ENCODE peak calls at places on chromosomes 16 and 17, in four cellular contexts. D, Q, S and U are unnamed samples.

GRCh38 chr16:24180451-24180850 is 75.7 kb upstream of the CACNG3 start:
- DNase-seq in D (no peak), Q (no peak), S (no peak), U (no peak)

GRCh38 chr16:534089-534635 is 6.7 kb downstream of the CAPN15 start:
- DNase-seq in D (no peak), Q (no peak), S (no peak), U (no peak)

GRCh38 chr17:80761421-80761871 is 216.8 kb downstream of the RPTOR start:
- DNase-seq in D (peak; percentile 88), Q (peak; percentile 89), S (peak; percentile 69), U (peak; percentile 69)

GRCh38 chr17:80416260-80416939 is 1.4 kb downstream of the ENDOV start:
- DNase-seq in D (no peak), Q (no peak), S (no peak), U (no peak)

GRCh38 chr16:65779196-65779595 is 587.3 kb upstream of the CDH5 start:
- DNase-seq in D (no peak), Q (no peak), S (no peak), U (no peak)

GRCh38 chr17:39591958-39592954 is 15.5 kb downstream of the NEUROD2 start:
- DNase-seq in D (peak; percentile 50), Q (peak; percentile 30), S (peak; percentile 59), U (no peak)

GRCh38 chr17:22460461-22461063 is 768.2 kb downstream of the KCNJ18 start:
- DNase-seq in D (no peak), Q (no peak), S (no peak), U (no peak)

GRCh38 chr17:79160980-79161621 is 86.5 kb downstream of the ENGASE start:
- DNase-seq in D (no peak), Q (no peak), S (peak; percentile 24), U (no peak)

GRCh38 chr17:7515912-7516610 is 31.9 kb downstream of the POLR2A start:
- DNase-seq in D (no peak), Q (peak; percentile 51), S (no peak), U (no peak)

GRCh38 chr17:63249256-63250006 is 196.7 kb downstream of the CYB561 start:
- DNase-seq in D (peak; percentile 42), Q (peak; percentile 56), S (no peak), U (no peak)

GRCh38 chr16:31071861-31072260 is 2.2 kb downstream of the ZNF668 start:
- DNase-seq in D (peak; percentile 94), Q (peak; percentile 81), S (no peak), U (no peak)

DNA sequence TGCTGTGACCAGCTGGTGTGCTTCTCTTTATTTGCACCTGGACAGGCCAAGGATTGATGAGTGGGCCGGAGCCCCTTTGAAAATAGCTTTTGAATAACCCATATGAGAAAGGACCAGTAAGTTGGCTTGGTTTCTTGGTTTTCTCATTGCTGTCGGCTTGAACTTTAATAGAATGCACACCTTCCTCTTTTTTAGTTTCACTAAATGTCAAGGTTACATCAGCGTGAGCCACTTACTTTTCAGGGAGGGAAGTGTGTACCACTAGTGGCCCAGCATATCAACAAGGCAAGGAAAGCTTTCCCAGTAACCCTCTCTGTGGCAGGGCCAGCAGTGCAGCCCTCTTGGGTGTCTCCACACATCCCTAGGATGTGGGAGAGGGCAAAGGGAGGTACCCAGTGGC is 433.3 kb downstream of the CA10 start:
- DNase-seq in D (no peak), Q (no peak), S (no peak), U (no peak)
- H2AFZ ChIP-seq in D (no peak overlapping the region), Q (no peak overlapping the region), S (no peak overlapping the region), U (no peak overlapping the region)

DNA sequence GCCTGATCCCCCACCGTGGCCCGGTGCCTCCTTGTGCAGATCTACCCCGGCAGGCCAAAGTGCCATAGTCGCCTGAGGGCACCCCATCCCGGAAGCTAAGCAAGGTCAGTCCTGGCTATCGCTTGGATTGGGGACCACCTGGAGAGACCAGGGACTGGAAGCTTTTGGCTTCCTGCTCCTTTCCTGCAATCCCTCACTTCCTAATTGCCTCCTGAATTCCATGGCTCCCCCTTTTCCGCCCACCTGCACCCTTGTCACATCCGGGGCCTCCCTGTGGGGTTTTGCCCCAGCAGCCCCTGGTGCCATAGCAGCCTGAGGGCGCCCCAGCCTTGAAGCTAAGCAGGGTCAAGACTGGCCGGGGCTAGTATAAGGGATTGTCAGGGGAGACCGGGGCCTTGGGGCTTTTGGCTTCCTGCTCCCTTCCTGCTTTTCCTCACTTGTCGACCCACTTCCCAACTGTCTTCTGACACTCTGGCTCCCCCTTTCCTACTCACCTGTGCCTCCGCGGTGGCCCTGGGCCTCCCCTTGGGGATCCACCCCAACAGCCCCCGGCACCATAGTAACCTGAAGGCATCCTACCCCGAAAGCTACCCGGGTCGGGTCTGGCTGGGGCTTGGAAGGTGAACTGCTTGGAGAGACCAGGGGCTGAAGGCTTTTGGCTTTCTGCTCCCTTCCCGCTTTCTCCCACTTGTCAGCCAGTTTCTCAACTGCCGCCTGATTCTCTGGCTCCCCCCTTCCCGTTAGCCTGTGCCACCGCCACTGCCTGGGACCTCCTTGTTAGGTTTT is 2293.6 kb downstream of the TP53TG3F start:
- DNase-seq in D (no peak), Q (no peak), S (no peak), U (no peak)
- H3K9me3 ChIP-seq in D (peaks cover 55% of the 10 kb centered on the region), Q (no peaks in the 10 kb centered on the region), S (peaks cover 57% of the 10 kb centered on the region), U (no peaks in the 10 kb centered on the region)

GRCh38 chr17:36938566-36939058 is 1.3 kb downstream of the LHX1 start:
- DNase-seq in D (no peak), Q (no peak), S (no peak), U (no peak)
- H2AFZ ChIP-seq in D (peak overlapping the region; percentile 56), Q (no peak overlapping the region), S (no peak overlapping the region), U (no peak overlapping the region)

GRCh38 chr16:68310441-68311315 is at the start of the genes PRMT7 and SLC7A6OS:
- DNase-seq in D (peak; percentile 84), Q (peak; percentile 89), S (peak; percentile 95), U (peak; percentile 36)

GRCh38 chr16:68300736-68301459 is 9.8 kb downstream of the SLC7A6OS start:
- DNase-seq in D (no peak), Q (peak; percentile 43), S (no peak), U (no peak)

GRCh38 chr16:68309798-68310197 is 948 bp downstream of the SLC7A6OS start:
- DNase-seq in D (no peak), Q (no peak), S (no peak), U (no peak)

GRCh38 chr16:68311316-68311620 is 449 bp downstream of the PRMT7 start:
- DNase-seq in D (peak; percentile 39), Q (peak; percentile 52), S (no peak), U (no peak)

GRCh38 chr16:68306633-68307032 is 4.1 kb downstream of the SLC7A6OS start:
- DNase-seq in D (no peak), Q (no peak), S (no peak), U (no peak)
- H3K9me3 ChIP-seq in D (no peaks in the 10 kb centered on the region), Q (no peaks in the 10 kb centered on the region), S (no peaks in the 10 kb centered on the region), U (no peaks in the 10 kb centered on the region)

GRCh38 chr16:82630688-82631087 is 3.9 kb downstream of the CDH13 start:
- DNase-seq in D (peak; percentile 60), Q (no peak), S (no peak), U (no peak)

GRCh38 chr16:82629441-82630027 is 2.8 kb downstream of the CDH13 start:
- DNase-seq in D (peak; percentile 34), Q (peak; percentile 93), S (no peak), U (peak; percentile 91)

GRCh38 chr16:82631701-82632685 is 5.2 kb downstream of the CDH13 start:
- DNase-seq in D (peak; percentile 33), Q (no peak), S (no peak), U (no peak)

GRCh38 chr16:82628741-82629140 is 2.0 kb downstream of the CDH13 start:
- DNase-seq in D (no peak), Q (no peak), S (no peak), U (no peak)

GRCh38 chr16:82630219-82630618 is 3.5 kb downstream of the CDH13 start:
- DNase-seq in D (peak; percentile 68), Q (peak; percentile 68), S (no peak), U (no peak)
- H2AFZ ChIP-seq in D (no peak overlapping the region), Q (no peak overlapping the region), S (no peak overlapping the region), U (no peak overlapping the region)

GRCh38 chr17:280216-280615 is 72.4 kb downstream of the RPH3AL start:
- DNase-seq in D (no peak), Q (no peak), S (no peak), U (no peak)

GRCh38 chr17:279776-280175 is 72.8 kb downstream of the RPH3AL start:
- DNase-seq in D (no peak), Q (no peak), S (no peak), U (no peak)

GRCh38 chr17:279356-279755 is 73.3 kb downstream of the RPH3AL start:
- DNase-seq in D (no peak), Q (no peak), S (no peak), U (no peak)

GRCh38 chr17:280901-281300 is 71.7 kb downstream of the RPH3AL start:
- DNase-seq in D (no peak), Q (no peak), S (no peak), U (no peak)

DNA sequence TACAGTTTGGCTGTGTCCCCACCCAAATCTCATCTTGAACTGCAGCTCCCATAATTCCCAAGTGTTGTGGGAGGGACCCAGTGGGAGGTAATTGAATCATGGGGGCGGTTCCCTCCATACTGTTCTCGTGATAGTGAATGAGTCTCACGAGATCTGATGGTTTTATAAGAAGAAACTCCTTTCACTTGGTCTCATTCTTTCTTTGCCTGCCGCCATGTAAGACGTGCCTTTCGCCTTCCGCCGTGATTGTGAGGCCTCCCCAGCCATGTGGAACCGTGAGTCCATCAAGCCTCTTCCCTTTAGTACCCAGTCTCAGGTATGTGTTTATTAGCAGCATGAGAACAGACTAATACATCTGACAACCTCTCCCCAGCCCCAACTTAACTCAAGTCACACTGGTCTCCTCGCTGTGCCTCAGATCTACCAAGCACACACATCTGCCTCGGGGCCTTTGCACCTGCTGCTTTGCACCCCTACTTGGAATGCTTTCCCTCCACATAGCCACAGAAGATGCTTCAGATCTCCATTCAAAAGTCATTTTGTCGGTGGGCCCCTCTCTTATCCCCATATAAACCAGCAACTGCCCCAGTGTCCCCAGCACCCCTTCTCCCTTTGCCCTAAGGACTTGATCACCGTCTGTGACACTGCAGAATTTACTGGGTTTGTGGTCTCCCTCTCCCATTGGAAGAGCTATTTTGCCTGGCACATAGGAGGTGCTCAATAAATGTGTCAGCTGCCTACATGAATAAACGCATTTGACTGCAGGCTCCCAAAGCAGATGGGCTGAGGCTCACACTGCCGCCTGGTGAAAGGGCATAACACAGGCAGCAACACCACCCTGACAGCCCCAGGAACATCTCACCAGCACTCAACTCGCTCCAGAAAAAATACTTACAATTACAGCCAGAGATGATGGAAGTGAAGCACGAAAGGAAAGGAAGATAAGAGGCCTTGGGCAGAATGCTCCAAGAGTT is 74.3 kb downstream of the RPH3AL start:
- DNase-seq in D (no peak), Q (no peak), S (no peak), U (no peak)
- H3K9me3 ChIP-seq in D (peaks cover 3% of the 10 kb centered on the region), Q (no peaks in the 10 kb centered on the region), S (no peaks in the 10 kb centered on the region), U (no peaks in the 10 kb centered on the region)

DNA sequence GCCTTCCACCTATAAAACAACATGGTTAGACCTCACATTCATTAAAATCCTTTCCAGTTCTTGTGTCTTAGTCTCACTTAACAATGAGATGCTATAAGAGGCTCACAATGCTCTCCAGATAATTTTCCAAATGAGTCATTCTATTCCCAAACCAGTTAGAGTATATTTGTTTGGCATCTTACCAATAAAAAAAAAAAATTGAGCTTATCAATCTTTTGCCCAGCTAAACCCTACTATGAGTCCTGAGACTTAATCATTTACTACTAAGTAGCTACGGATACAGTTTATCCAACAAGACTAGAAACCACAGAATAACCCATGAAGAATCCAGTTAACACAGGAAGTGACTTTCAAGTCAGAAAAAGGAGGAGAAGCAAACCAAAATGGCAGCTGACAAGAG is 330.3 kb upstream of the XYLT1 start:
- DNase-seq in D (peak; percentile 37), Q (peak; percentile 82), S (no peak), U (no peak)
- H2AFZ ChIP-seq in D (no peak overlapping the region), Q (no peak overlapping the region), S (no peak overlapping the region), U (no peak overlapping the region)